ENCODE peak calls at places on chromosome 22, in four cellular contexts. One of them, this sample, is unnamed.

GRCh38 chr22:18075101-18075730 is 2.6 kb upstream of the PEX26 start:
- DNase-seq in NCI-H460: no peak
- DNase-seq in left kidney: no peak
- DNase-seq in HEK293T: no peak
- DNase-seq in this sample: no peak

GRCh38 chr22:23060612-23061400 is 9.5 kb upstream of the GNAZ start:
- DNase-seq in left kidney: no peak
- DNase-seq in NCI-H460: no peak
- DNase-seq in HEK293T: no peak
- DNase-seq in this sample: no peak

GRCh38 chr22:49203863-49204598 is 623.6 kb downstream of the BRD1 start:
- DNase-seq in left kidney: no peak
- DNase-seq in NCI-H460: no peak
- DNase-seq in HEK293T: no peak
- DNase-seq in this sample: no peak

GRCh38 chr22:22925146-22925794 is 37.7 kb downstream of the IGLL5 start:
- DNase-seq in left kidney: no peak
- DNase-seq in NCI-H460: no peak
- DNase-seq in HEK293T: no peak
- DNase-seq in this sample: no peak

GRCh38 chr22:48167238-48167637 is 1404.8 kb downstream of the TBC1D22A start:
- DNase-seq in left kidney: peak; percentile 75
- DNase-seq in HEK293T: no peak
- DNase-seq in NCI-H460: no peak
- DNase-seq in this sample: no peak

GRCh38 chr22:44486538-44486937 is 11.5 kb downstream of the RTL6 start:
- DNase-seq in NCI-H460: no peak
- DNase-seq in HEK293T: no peak
- DNase-seq in left kidney: no peak
- DNase-seq in this sample: peak; percentile 73

GRCh38 chr22:35131423-35132050 is 65.6 kb downstream of the ISX start:
- DNase-seq in left kidney: no peak
- DNase-seq in HEK293T: no peak
- DNase-seq in NCI-H460: no peak
- DNase-seq in this sample: no peak

GRCh38 chr22:35686298-35686697 is 31.4 kb upstream of the APOL5 start:
- DNase-seq in HEK293T: no peak
- DNase-seq in left kidney: no peak
- DNase-seq in NCI-H460: no peak
- DNase-seq in this sample: no peak

GRCh38 chr22:21621891-21622623 is 7.8 kb downstream of the YDJC start:
- DNase-seq in left kidney: no peak
- DNase-seq in NCI-H460: no peak
- DNase-seq in HEK293T: no peak
- DNase-seq in this sample: no peak

GRCh38 chr22:23178512-23179254 is 1.6 kb upstream of the BCR start:
- DNase-seq in NCI-H460: peak; percentile 37
- DNase-seq in left kidney: peak; percentile 83
- DNase-seq in HEK293T: peak; percentile 87
- DNase-seq in this sample: peak; percentile 34

GRCh38 chr22:45072322-45072903 is 62.6 kb upstream of the PHF21B start:
- DNase-seq in left kidney: peak; percentile 80
- DNase-seq in NCI-H460: peak; percentile 30
- DNase-seq in HEK293T: no peak
- DNase-seq in this sample: peak; percentile 75

GRCh38 chr22:30250713-30251267 is 4.2 kb upstream of the LIF start:
- DNase-seq in HEK293T: no peak
- DNase-seq in left kidney: peak; percentile 72
- DNase-seq in NCI-H460: no peak
- DNase-seq in this sample: peak; percentile 80

GRCh38 chr22:25953919-25954318 is 211.9 kb downstream of the MYO18B start:
- DNase-seq in HEK293T: no peak
- DNase-seq in NCI-H460: no peak
- DNase-seq in left kidney: no peak
- DNase-seq in this sample: no peak

GRCh38 chr22:39577361-39577760 is 6.8 kb downstream of the CACNA1I start:
- DNase-seq in left kidney: no peak
- DNase-seq in HEK293T: no peak
- DNase-seq in NCI-H460: no peak
- DNase-seq in this sample: no peak

GRCh38 chr22:46484156-46484860 is 53.1 kb downstream of the CELSR1 start:
- DNase-seq in NCI-H460: no peak
- DNase-seq in left kidney: no peak
- DNase-seq in HEK293T: no peak
- DNase-seq in this sample: no peak

GRCh38 chr22:44972363-44973083 is 37.3 kb downstream of the PHF21B start:
- DNase-seq in NCI-H460: no peak
- DNase-seq in HEK293T: no peak
- DNase-seq in left kidney: no peak
- DNase-seq in this sample: no peak

GRCh38 chr22:46065733-46066454 is 84.4 kb upstream of the PPARA start:
- DNase-seq in NCI-H460: no peak
- DNase-seq in HEK293T: no peak
- DNase-seq in left kidney: no peak
- DNase-seq in this sample: peak; percentile 23

GRCh38 chr22:27223317-27224177 is 566.2 kb downstream of the MIAT start:
- DNase-seq in left kidney: no peak
- DNase-seq in NCI-H460: no peak
- DNase-seq in HEK293T: no peak
- DNase-seq in this sample: peak; percentile 89

GRCh38 chr22:48866906-48867597 is 960.6 kb downstream of the BRD1 start:
- DNase-seq in left kidney: no peak
- DNase-seq in HEK293T: no peak
- DNase-seq in NCI-H460: no peak
- DNase-seq in this sample: no peak

GRCh38 chr22:49827853-49828598 is at the start of gene BRD1:
- DNase-seq in HEK293T: peak; percentile 73
- DNase-seq in left kidney: peak; percentile 89
- DNase-seq in NCI-H460: peak; percentile 38
- DNase-seq in this sample: no peak

GRCh38 chr22:43151251-43152000 is at the start of gene TSPO:
- DNase-seq in NCI-H460: peak; percentile 34
- DNase-seq in left kidney: peak; percentile 64
- DNase-seq in HEK293T: peak; percentile 80
- DNase-seq in this sample: peak; percentile 14

GRCh38 chr22:24758164-24758799 is 16.2 kb downstream of the PIWIL3 start:
- DNase-seq in NCI-H460: peak; percentile 45
- DNase-seq in HEK293T: peak; percentile 54
- DNase-seq in left kidney: peak; percentile 75
- DNase-seq in this sample: no peak

GRCh38 chr22:49325531-49326395 is 501.9 kb downstream of the BRD1 start:
- DNase-seq in NCI-H460: no peak
- DNase-seq in left kidney: no peak
- DNase-seq in HEK293T: no peak
- DNase-seq in this sample: no peak

GRCh38 chr22:35900483-35901168 is 128.0 kb downstream of the RBFOX2 start:
- DNase-seq in HEK293T: no peak
- DNase-seq in NCI-H460: no peak
- DNase-seq in left kidney: no peak
- DNase-seq in this sample: peak; percentile 35

GRCh38 chr22:42991010-42991651 is 23.8 kb downstream of the PACSIN2 start:
- DNase-seq in NCI-H460: no peak
- DNase-seq in left kidney: no peak
- DNase-seq in HEK293T: no peak
- DNase-seq in this sample: peak; percentile 77

GRCh38 chr22:21835378-21835777 is 32.1 kb downstream of the MAPK1 start:
- DNase-seq in left kidney: no peak
- DNase-seq in NCI-H460: no peak
- DNase-seq in HEK293T: no peak
- DNase-seq in this sample: no peak

GRCh38 chr22:22520020-22520656 is at the start of gene ZNF280A:
- DNase-seq in left kidney: no peak
- DNase-seq in HEK293T: peak; percentile 28
- DNase-seq in NCI-H460: peak; percentile 43
- DNase-seq in this sample: peak; percentile 92